ENCODE peak calls at places on chromosomes 5 and 9, in five cellular contexts. One of them, this sample, is unnamed. For H3K36me3, the result is how much of the 10 kb centered on the place peaks cover.

GRCh38 chr5:69024241-69024651 is 69.6 kb upstream of the SLC30A5 start:
- DNase-seq in breast epithelium: no peak
- DNase-seq in naive thymus-derived CD4-positive, alpha-beta T cell: peak
- DNase-seq in heart right ventricle: no peak
- DNase-seq in mucosa of descending colon: no peak
- DNase-seq in this sample: no peak

GRCh38 chr5:176680226-176680563 is 32.9 kb downstream of the TSPAN17 start:
- DNase-seq in mucosa of descending colon: no peak
- DNase-seq in breast epithelium: no peak
- DNase-seq in naive thymus-derived CD4-positive, alpha-beta T cell: no peak
- DNase-seq in heart right ventricle: no peak
- DNase-seq in this sample: no peak

GRCh38 chr9:479951-480350 is 265.3 kb downstream of the DOCK8 start:
- DNase-seq in breast epithelium: no peak
- DNase-seq in naive thymus-derived CD4-positive, alpha-beta T cell: no peak
- DNase-seq in heart right ventricle: no peak
- DNase-seq in mucosa of descending colon: no peak
- DNase-seq in this sample: no peak

GRCh38 chr5:116532762-116533525 is 41.7 kb downstream of the SEMA6A start:
- DNase-seq in breast epithelium: no peak
- DNase-seq in mucosa of descending colon: no peak
- DNase-seq in naive thymus-derived CD4-positive, alpha-beta T cell: no peak
- DNase-seq in heart right ventricle: no peak
- DNase-seq in this sample: no peak

GRCh38 chr9:92426501-92426900 is 2.2 kb upstream of the OMD start:
- DNase-seq in breast epithelium: no peak
- DNase-seq in heart right ventricle: no peak
- DNase-seq in mucosa of descending colon: no peak
- DNase-seq in naive thymus-derived CD4-positive, alpha-beta T cell: no peak
- DNase-seq in this sample: no peak

GRCh38 chr5:101390317-101390908 is 487.3 kb upstream of the ST8SIA4 start:
- DNase-seq in heart right ventricle: peak
- DNase-seq in naive thymus-derived CD4-positive, alpha-beta T cell: peak
- DNase-seq in mucosa of descending colon: no peak
- DNase-seq in breast epithelium: no peak
- DNase-seq in this sample: no peak

GRCh38 chr5:130994496-130995253 is 170.4 kb downstream of the HINT1 start:
- DNase-seq in heart right ventricle: no peak
- DNase-seq in mucosa of descending colon: no peak
- DNase-seq in breast epithelium: no peak
- DNase-seq in naive thymus-derived CD4-positive, alpha-beta T cell: no peak
- DNase-seq in this sample: no peak

GRCh38 chr5:153896117-153896516 is 142.6 kb downstream of the FAM114A2 start:
- DNase-seq in naive thymus-derived CD4-positive, alpha-beta T cell: no peak
- DNase-seq in heart right ventricle: no peak
- DNase-seq in mucosa of descending colon: no peak
- DNase-seq in breast epithelium: no peak
- DNase-seq in this sample: no peak

GRCh38 chr5:130546216-130546615 is 618.8 kb downstream of the HINT1 start:
- DNase-seq in naive thymus-derived CD4-positive, alpha-beta T cell: no peak
- DNase-seq in mucosa of descending colon: no peak
- DNase-seq in heart right ventricle: no peak
- DNase-seq in breast epithelium: no peak
- DNase-seq in this sample: no peak

GRCh38 chr9:5435912-5436311 is 1.8 kb downstream of the PLGRKT start:
- DNase-seq in mucosa of descending colon: no peak
- DNase-seq in heart right ventricle: no peak
- DNase-seq in naive thymus-derived CD4-positive, alpha-beta T cell: no peak
- DNase-seq in breast epithelium: no peak
- DNase-seq in this sample: no peak

DNA sequence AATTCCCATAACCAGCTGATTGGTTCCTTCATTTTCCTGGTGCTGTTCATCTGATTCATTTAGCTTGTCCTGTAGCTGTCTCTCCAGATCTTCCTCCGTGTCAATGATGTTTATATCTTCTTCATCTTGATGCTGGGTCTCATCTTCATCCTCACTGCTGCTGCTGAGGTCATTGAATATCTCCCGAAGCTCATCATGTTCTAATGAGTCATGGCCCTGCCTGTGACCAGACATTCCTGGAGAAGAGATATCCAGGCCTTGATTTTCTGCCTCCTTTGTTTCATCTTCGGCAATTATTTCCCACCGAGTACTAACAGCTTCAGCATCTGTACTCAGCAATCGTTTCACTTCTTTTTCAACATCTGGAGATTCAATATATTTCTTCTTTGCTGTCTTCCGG is 1.4 kb downstream of the TAF7 start:
- DNase-seq in mucosa of descending colon: no peak
- DNase-seq in heart right ventricle: no peak
- DNase-seq in naive thymus-derived CD4-positive, alpha-beta T cell: no peak
- DNase-seq in breast epithelium: no peak
- DNase-seq in this sample: no peak
- H3K4me3 ChIP-seq in mucosa of descending colon: no peak
- H3K4me3 ChIP-seq in heart right ventricle: peak
- H3K4me3 ChIP-seq in naive thymus-derived CD4-positive, alpha-beta T cell: peak
- H3K4me3 ChIP-seq in breast epithelium: no peak
- H3K4me3 ChIP-seq in this sample: no peak

DNA sequence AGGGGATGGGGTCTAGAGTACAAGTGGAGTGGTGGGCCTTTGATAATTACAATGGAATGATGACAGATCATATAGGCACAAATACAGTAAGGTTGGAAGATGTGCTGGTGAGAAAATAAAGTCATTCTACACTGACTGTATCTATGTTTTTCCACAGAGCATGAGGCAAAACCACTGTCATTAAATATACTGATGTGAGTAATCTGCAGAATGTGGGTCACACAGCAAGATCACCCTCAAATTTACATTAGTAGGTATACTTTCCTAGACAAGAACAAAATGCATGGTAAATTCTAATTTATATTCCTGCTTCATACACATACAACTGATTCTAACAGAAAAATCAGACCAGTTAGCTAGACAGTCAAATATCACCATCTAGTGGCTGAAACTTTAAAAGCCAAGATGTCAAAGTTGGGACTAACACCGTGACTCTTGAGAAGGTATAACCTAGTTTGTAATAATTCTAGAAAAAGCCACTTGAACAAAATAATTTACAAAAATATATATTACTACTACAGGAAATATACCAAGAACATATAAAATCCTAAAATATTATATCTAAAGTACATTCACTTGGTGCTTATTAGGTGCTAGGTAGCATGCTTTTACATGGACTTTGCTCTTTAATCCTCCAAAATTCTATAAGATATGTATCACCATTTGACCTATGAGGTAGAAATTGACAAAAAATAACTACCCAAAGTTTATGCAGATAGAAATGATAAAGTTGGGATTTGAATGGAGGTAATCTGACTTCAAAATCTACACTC is 19.5 kb downstream of the TTC33 start:
- DNase-seq in breast epithelium: no peak
- DNase-seq in mucosa of descending colon: no peak
- DNase-seq in heart right ventricle: no peak
- DNase-seq in naive thymus-derived CD4-positive, alpha-beta T cell: peak
- DNase-seq in this sample: no peak
- H3K36me3 ChIP-seq in breast epithelium: under half
- H3K36me3 ChIP-seq in mucosa of descending colon: under half
- H3K36me3 ChIP-seq in heart right ventricle: under half
- H3K36me3 ChIP-seq in naive thymus-derived CD4-positive, alpha-beta T cell: under half
- H3K36me3 ChIP-seq in this sample: under half

DNA sequence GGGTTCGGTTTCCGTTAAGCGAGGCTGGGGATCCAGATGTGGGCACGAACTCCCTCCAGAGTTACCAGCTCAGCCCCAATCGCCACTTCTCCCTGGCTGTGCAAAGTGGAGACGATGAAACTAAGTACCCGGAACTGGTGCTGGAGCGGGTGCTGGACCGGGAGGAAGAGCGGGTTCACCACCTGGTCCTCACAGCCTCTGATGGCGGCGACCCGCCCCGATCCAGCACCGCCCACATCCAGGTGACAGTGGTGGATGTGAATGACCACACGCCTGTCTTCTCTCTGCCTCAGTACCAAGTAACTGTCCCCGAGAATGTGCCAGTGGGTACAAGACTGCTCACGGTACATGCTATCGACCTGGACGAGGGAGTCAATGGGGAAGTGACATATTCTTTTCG is 803 bp downstream of the PCDHGA7 start:
- DNase-seq in heart right ventricle: no peak
- DNase-seq in breast epithelium: no peak
- DNase-seq in mucosa of descending colon: no peak
- DNase-seq in naive thymus-derived CD4-positive, alpha-beta T cell: no peak
- DNase-seq in this sample: no peak
- H3K4me3 ChIP-seq in heart right ventricle: no peak
- H3K4me3 ChIP-seq in breast epithelium: no peak
- H3K4me3 ChIP-seq in mucosa of descending colon: no peak
- H3K4me3 ChIP-seq in naive thymus-derived CD4-positive, alpha-beta T cell: no peak
- H3K4me3 ChIP-seq in this sample: no peak

GRCh38 chr9:76395381-76395780 is 1.2 kb upstream of the RFK start:
- DNase-seq in naive thymus-derived CD4-positive, alpha-beta T cell: no peak
- DNase-seq in breast epithelium: no peak
- DNase-seq in heart right ventricle: no peak
- DNase-seq in mucosa of descending colon: no peak
- DNase-seq in this sample: no peak

GRCh38 chr9:76394896-76395244 is 644 bp upstream of the RFK start:
- DNase-seq in heart right ventricle: peak
- DNase-seq in naive thymus-derived CD4-positive, alpha-beta T cell: no peak
- DNase-seq in breast epithelium: no peak
- DNase-seq in mucosa of descending colon: peak
- DNase-seq in this sample: peak

GRCh38 chr9:76394023-76394895 is at the start of gene RFK:
- DNase-seq in mucosa of descending colon: peak
- DNase-seq in breast epithelium: peak
- DNase-seq in naive thymus-derived CD4-positive, alpha-beta T cell: peak
- DNase-seq in heart right ventricle: peak
- DNase-seq in this sample: peak

GRCh38 chr9:76396144-76396543 is 1.9 kb upstream of the RFK start:
- DNase-seq in heart right ventricle: no peak
- DNase-seq in mucosa of descending colon: no peak
- DNase-seq in breast epithelium: no peak
- DNase-seq in naive thymus-derived CD4-positive, alpha-beta T cell: no peak
- DNase-seq in this sample: no peak

GRCh38 chr9:76390656-76391055 is 3.6 kb downstream of the RFK start:
- DNase-seq in heart right ventricle: no peak
- DNase-seq in mucosa of descending colon: no peak
- DNase-seq in breast epithelium: no peak
- DNase-seq in naive thymus-derived CD4-positive, alpha-beta T cell: no peak
- DNase-seq in this sample: no peak
- H3K36me3 ChIP-seq in heart right ventricle: under half
- H3K36me3 ChIP-seq in mucosa of descending colon: under half
- H3K36me3 ChIP-seq in breast epithelium: under half
- H3K36me3 ChIP-seq in naive thymus-derived CD4-positive, alpha-beta T cell: under half
- H3K36me3 ChIP-seq in this sample: under half

GRCh38 chr9:33510264-33511183 is 13.5 kb upstream of the ANKRD18B start:
- DNase-seq in naive thymus-derived CD4-positive, alpha-beta T cell: peak
- DNase-seq in heart right ventricle: peak
- DNase-seq in mucosa of descending colon: peak
- DNase-seq in breast epithelium: peak
- DNase-seq in this sample: no peak

GRCh38 chr9:33506626-33507370 is 17.3 kb upstream of the ANKRD18B start:
- DNase-seq in naive thymus-derived CD4-positive, alpha-beta T cell: no peak
- DNase-seq in breast epithelium: no peak
- DNase-seq in heart right ventricle: no peak
- DNase-seq in mucosa of descending colon: no peak
- DNase-seq in this sample: no peak
- H3K4me3 ChIP-seq in naive thymus-derived CD4-positive, alpha-beta T cell: no peak
- H3K4me3 ChIP-seq in breast epithelium: no peak
- H3K4me3 ChIP-seq in heart right ventricle: no peak
- H3K4me3 ChIP-seq in mucosa of descending colon: no peak
- H3K4me3 ChIP-seq in this sample: no peak

GRCh38 chr5:25955337-25955736 is 1083.0 kb downstream of the CDH9 start:
- DNase-seq in naive thymus-derived CD4-positive, alpha-beta T cell: no peak
- DNase-seq in breast epithelium: no peak
- DNase-seq in heart right ventricle: no peak
- DNase-seq in mucosa of descending colon: no peak
- DNase-seq in this sample: no peak
- H3K36me3 ChIP-seq in naive thymus-derived CD4-positive, alpha-beta T cell: under half
- H3K36me3 ChIP-seq in breast epithelium: under half
- H3K36me3 ChIP-seq in heart right ventricle: under half
- H3K36me3 ChIP-seq in mucosa of descending colon: under half
- H3K36me3 ChIP-seq in this sample: under half

GRCh38 chr5:56359809-56360685 is 126.9 kb upstream of the ANKRD55 start:
- DNase-seq in heart right ventricle: no peak
- DNase-seq in breast epithelium: no peak
- DNase-seq in mucosa of descending colon: no peak
- DNase-seq in naive thymus-derived CD4-positive, alpha-beta T cell: no peak
- DNase-seq in this sample: no peak

GRCh38 chr5:56361398-56361797 is 128.3 kb upstream of the ANKRD55 start:
- DNase-seq in naive thymus-derived CD4-positive, alpha-beta T cell: no peak
- DNase-seq in mucosa of descending colon: no peak
- DNase-seq in heart right ventricle: no peak
- DNase-seq in breast epithelium: no peak
- DNase-seq in this sample: no peak

GRCh38 chr5:56358703-56359428 is 125.7 kb upstream of the ANKRD55 start:
- DNase-seq in breast epithelium: no peak
- DNase-seq in naive thymus-derived CD4-positive, alpha-beta T cell: no peak
- DNase-seq in heart right ventricle: peak
- DNase-seq in mucosa of descending colon: no peak
- DNase-seq in this sample: no peak

GRCh38 chr5:56359429-56359781 is 126.3 kb upstream of the ANKRD55 start:
- DNase-seq in heart right ventricle: no peak
- DNase-seq in naive thymus-derived CD4-positive, alpha-beta T cell: no peak
- DNase-seq in mucosa of descending colon: no peak
- DNase-seq in breast epithelium: no peak
- DNase-seq in this sample: no peak

GRCh38 chr5:56360816-56361215 is 127.7 kb upstream of the ANKRD55 start:
- DNase-seq in naive thymus-derived CD4-positive, alpha-beta T cell: no peak
- DNase-seq in mucosa of descending colon: no peak
- DNase-seq in breast epithelium: no peak
- DNase-seq in heart right ventricle: no peak
- DNase-seq in this sample: no peak
- H3K4me3 ChIP-seq in naive thymus-derived CD4-positive, alpha-beta T cell: no peak
- H3K4me3 ChIP-seq in mucosa of descending colon: no peak
- H3K4me3 ChIP-seq in breast epithelium: no peak
- H3K4me3 ChIP-seq in heart right ventricle: no peak
- H3K4me3 ChIP-seq in this sample: no peak

DNA sequence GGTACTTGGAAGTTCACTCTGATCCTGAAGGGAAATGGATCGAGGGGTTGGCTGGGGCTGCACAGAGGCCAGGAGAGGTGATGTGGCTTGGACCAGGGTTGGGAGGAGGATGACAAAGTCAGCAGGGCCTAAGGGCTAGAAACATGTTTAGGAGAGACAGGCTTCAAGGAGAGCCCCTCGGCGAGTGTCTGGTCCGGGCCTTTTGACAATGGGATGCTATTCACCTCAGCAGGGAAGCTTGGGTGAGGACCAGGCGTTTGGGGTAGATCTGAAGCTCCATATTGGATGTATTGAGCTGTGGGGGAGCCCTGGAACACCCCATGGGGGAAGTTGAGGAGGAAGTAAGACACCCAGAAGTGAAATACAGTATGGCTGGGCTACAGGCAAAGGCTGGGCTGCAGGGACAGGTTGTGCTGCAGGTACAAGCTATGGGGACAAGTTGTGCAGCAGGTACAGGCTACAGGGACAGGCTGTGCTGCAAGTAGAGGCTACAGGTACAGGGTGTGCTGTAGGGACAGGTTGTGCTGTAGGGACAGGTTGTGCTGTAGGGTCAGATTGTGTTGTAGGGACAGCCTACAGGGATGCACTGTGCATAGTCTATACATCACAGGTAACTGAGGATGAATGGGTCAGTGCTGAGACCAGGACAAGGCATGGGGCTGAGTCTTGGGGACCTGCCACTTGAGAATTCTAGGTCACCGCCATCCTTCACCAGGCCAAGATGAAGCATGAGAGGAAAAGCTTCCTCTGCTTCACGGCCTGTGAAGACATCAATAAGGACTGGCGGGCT is 22.7 kb upstream of the FIBCD1 start:
- DNase-seq in naive thymus-derived CD4-positive, alpha-beta T cell: no peak
- DNase-seq in breast epithelium: no peak
- DNase-seq in heart right ventricle: no peak
- DNase-seq in mucosa of descending colon: no peak
- DNase-seq in this sample: no peak
- H3K36me3 ChIP-seq in naive thymus-derived CD4-positive, alpha-beta T cell: under half
- H3K36me3 ChIP-seq in breast epithelium: under half
- H3K36me3 ChIP-seq in heart right ventricle: under half
- H3K36me3 ChIP-seq in mucosa of descending colon: under half
- H3K36me3 ChIP-seq in this sample: under half

This sample was measured in vagina.